ENCODE peak calls at places on chromosomes 4 and X, in ten cellular contexts. M is cardiac muscle cell; D is heart right ventricle; G is CD4-positive, CD25-positive, alpha-beta regulatory T cell; C is PC-3; I is CD4-positive, alpha-beta T cell; E is psoas muscle; T is fibroblast of lung; W is breast epithelium; N is sigmoid colon. V is an unnamed sample.

GRCh38 chr4:81606166-81606565 is 134.5 kb upstream of the RASGEF1B start:
- DNase-seq in M (no peak), D (no peak), G (no peak), C (no peak), I (no peak), E (no peak), T (no peak), W (no peak), N (no peak), V (no peak)

GRCh38 chr4:26779674-26780073 is 81.0 kb upstream of the STIM2 start:
- DNase-seq in M (no peak), D (no peak), G (no peak), C (peak; percentile 79), I (no peak), E (no peak), T (peak; percentile 75), W (peak; percentile 76), N (no peak), V (no peak)

GRCh38 chr4:3371581-3372001 is 70.2 kb upstream of the HGFAC start:
- DNase-seq in M (peak; percentile 36), D (no peak), G (no peak), C (no peak), I (no peak), E (no peak), T (peak; percentile 43), W (no peak), N (peak; percentile 58), V (peak; percentile 36)

GRCh38 chrX:43868791-43869190 is 13.5 kb downstream of the MAOB start:
- DNase-seq in M (no peak), D (no peak), G (no peak), C (peak; percentile 1), I (no peak), E (no peak), T (peak; percentile 52), W (no peak), N (no peak), V (no peak)

GRCh38 chr4:144223654-144224053 is 83.1 kb upstream of the GYPA start:
- DNase-seq in M (no peak), D (no peak), G (no peak), C (no peak), I (no peak), E (no peak), T (no peak), W (no peak), N (no peak), V (no peak)

GRCh38 chr4:169621754-169622481 is 1.5 kb downstream of the CLCN3 start:
- DNase-seq in M (no peak), D (no peak), G (peak; percentile 53), C (peak; percentile 65), I (peak; percentile 11), E (no peak), T (peak; percentile 75), W (no peak), N (no peak), V (no peak)

GRCh38 chrX:25015486-25016360 is at the start of gene ARX:
- DNase-seq in M (peak; percentile 96), D (peak; percentile 39), G (peak; percentile 31), C (no peak), I (no peak), E (peak; percentile 88), T (peak; percentile 53), W (no peak), N (no peak), V (no peak)

GRCh38 chrX:40853816-40854123 is 118.4 kb upstream of the MED14 start:
- DNase-seq in M (no peak), D (no peak), G (no peak), C (no peak), I (no peak), E (no peak), T (no peak), W (no peak), N (no peak), V (no peak)

GRCh38 chrX:39975094-39975865 is 122.5 kb downstream of the BCOR start:
- DNase-seq in M (no peak), D (no peak), G (no peak), C (peak; percentile 91), I (no peak), E (no peak), T (no peak), W (peak; percentile 69), N (no peak), V (no peak)

GRCh38 chr4:130563185-130563890 is 1467.4 kb downstream of the C4orf33 start:
- DNase-seq in M (peak; percentile 42), D (no peak), G (no peak), C (peak; percentile 49), I (no peak), E (peak; percentile 53), T (peak; percentile 66), W (peak; percentile 25), N (peak; percentile 62), V (no peak)

GRCh38 chrX:11423362-11423818 is 130.2 kb downstream of the AMELX start:
- DNase-seq in M (no peak), D (no peak), G (no peak), C (peak; percentile 51), I (no peak), E (no peak), T (peak; percentile 84), W (no peak), N (no peak), V (no peak)

GRCh38 chrX:2584659-2585470 is 84.1 kb upstream of the DHRSX start:
- DNase-seq in M (no peak), D (no peak), G (no peak), C (no peak), I (no peak), E (no peak), T (no peak), W (no peak), N (no peak), V (no peak)

GRCh38 chrX:10259716-10260115 is 102.9 kb downstream of the CLCN4 start:
- DNase-seq in M (no peak), D (no peak), G (no peak), C (no peak), I (no peak), E (no peak), T (peak; percentile 65), W (no peak), N (no peak), V (no peak)

GRCh38 chrX:39759526-39760224 is 338.1 kb downstream of the BCOR start:
- DNase-seq in M (peak; percentile 43), D (peak; percentile 27), G (no peak), C (peak; percentile 19), I (no peak), E (no peak), T (peak; percentile 85), W (peak; percentile 43), N (peak; percentile 69), V (peak; percentile 52)

GRCh38 chr4:159229164-159229563 is 126.3 kb downstream of the RAPGEF2 start:
- DNase-seq in M (peak; percentile 90), D (no peak), G (no peak), C (no peak), I (no peak), E (no peak), T (peak; percentile 95), W (no peak), N (no peak), V (no peak)

GRCh38 chr4:156193800-156194199 is 240.1 kb upstream of the CTSO start:
- DNase-seq in M (no peak), D (no peak), G (no peak), C (no peak), I (no peak), E (no peak), T (peak; percentile 46), W (no peak), N (peak; percentile 79), V (no peak)

GRCh38 chr4:176261481-176261880 is 7.5 kb downstream of the ASB5 start:
- DNase-seq in M (no peak), D (no peak), G (no peak), C (no peak), I (no peak), E (no peak), T (no peak), W (no peak), N (no peak), V (no peak)

GRCh38 chr4:166309286-166309685 is 436.2 kb downstream of the TLL1 start:
- DNase-seq in M (no peak), D (no peak), G (no peak), C (peak; percentile 6), I (no peak), E (no peak), T (peak; percentile 53), W (no peak), N (no peak), V (no peak)

DNA sequence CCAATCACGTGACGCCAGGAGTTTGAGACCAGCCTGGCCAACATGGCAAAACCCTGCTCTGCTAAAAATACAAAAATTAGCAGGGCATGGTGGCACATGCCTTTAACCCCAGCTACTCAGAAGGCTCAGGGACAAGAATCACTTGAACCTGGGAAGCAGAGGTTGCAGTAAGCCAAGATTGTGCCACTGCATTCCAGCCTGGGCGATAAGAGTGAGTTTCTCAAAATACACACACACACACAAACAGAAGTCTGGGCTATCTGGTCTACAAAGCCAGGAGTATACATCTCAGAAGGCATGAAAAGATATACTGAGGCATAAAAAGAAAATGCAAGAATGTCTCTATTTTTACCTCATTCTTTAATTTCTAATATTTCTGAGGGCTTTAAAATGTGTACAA is 11.3 kb downstream of the YTHDC1 start:
- DNase-seq in M (peak; percentile 47), D (no peak), G (no peak), C (no peak), I (no peak), E (no peak), T (no peak), W (no peak), N (no peak), V (no peak)
- H3K27ac ChIP-seq in M (peak overlapping the region; percentile 89), D (no peak overlapping the region), G (no peak overlapping the region), C (no peak overlapping the region), I (no peak overlapping the region), E (peak overlapping the region; percentile 12), T (no peak overlapping the region), W (no peak overlapping the region), N (no peak overlapping the region), V (no peak overlapping the region)

GRCh38 chr4:151553874-151554273 is 144.9 kb downstream of the FHIP1A start:
- DNase-seq in M (no peak), D (no peak), G (no peak), C (no peak), I (no peak), E (no peak), T (no peak), W (no peak), N (no peak), V (no peak)

GRCh38 chr4:151548708-151549107 is 139.7 kb downstream of the FHIP1A start:
- DNase-seq in M (no peak), D (no peak), G (no peak), C (no peak), I (no peak), E (no peak), T (no peak), W (no peak), N (no peak), V (no peak)
- H3K27ac ChIP-seq in M (no peak overlapping the region), D (no peak overlapping the region), G (no peak overlapping the region), C (no peak overlapping the region), I (no peak overlapping the region), E (no peak overlapping the region), T (no peak overlapping the region), W (no peak overlapping the region), N (no peak overlapping the region), V (no peak overlapping the region)

GRCh38 chr4:118396881-118397666 is 44.3 kb upstream of the PRSS12 start:
- DNase-seq in M (no peak), D (no peak), G (no peak), C (no peak), I (no peak), E (no peak), T (no peak), W (no peak), N (no peak), V (no peak)
- H3K27ac ChIP-seq in M (no peak overlapping the region), D (no peak overlapping the region), G (no peak overlapping the region), C (no peak overlapping the region), I (no peak overlapping the region), E (no peak overlapping the region), T (no peak overlapping the region), W (no peak overlapping the region), N (no peak overlapping the region), V (no peak overlapping the region)

GRCh38 chr4:102344955-102345794 is at the start of gene SLC39A8:
- DNase-seq in M (peak; percentile 90), D (peak; percentile 79), G (peak; percentile 83), C (peak; percentile 77), I (peak; percentile 83), E (peak; percentile 85), T (peak; percentile 84), W (peak; percentile 75), N (peak; percentile 92), V (peak; percentile 93)
- H3K27ac ChIP-seq in M (peak within 1 kb of the TSS; percentile 61), D (peak within 1 kb of the TSS; percentile 56), G (peak within 1 kb of the TSS; percentile 89), C (peak within 1 kb of the TSS; percentile 23), I (peak within 1 kb of the TSS; percentile 88), E (peak within 1 kb of the TSS; percentile 42), T (no peak within 1 kb of the TSS), W (peak within 1 kb of the TSS; percentile 82), N (peak within 1 kb of the TSS; percentile 62), V (peak within 1 kb of the TSS; percentile 86)